ENCODE peak calls at places on chromosomes 5 and 9, in nine cellular contexts. C, P, Q, A, S, H, L, M and D are unnamed samples.

GRCh38 chr5:17732351-17732923 is 98.2 kb downstream of the TAF11L14 start:
- DNase-seq in C (peak; percentile 57), P (no peak), Q (no peak), A (no peak), S (no peak), H (no peak), L (no peak), M (no peak), D (no peak)

GRCh38 chr9:19512432-19512831 is 103.6 kb downstream of the ACER2 start:
- DNase-seq in C (no peak), P (no peak), Q (no peak), A (no peak), S (no peak), H (no peak), L (no peak), M (no peak), D (no peak)

GRCh38 chr5:10307206-10308148 is at the start of gene CMBL:
- DNase-seq in C (peak; percentile 82), P (no peak), Q (peak; percentile 80), A (peak; percentile 69), S (no peak), H (peak; percentile 71), L (peak; percentile 68), M (peak; percentile 37), D (peak; percentile 76)

GRCh38 chr9:90925581-90926257 is 124.1 kb downstream of the SYK start:
- DNase-seq in C (peak; percentile 56), P (peak; percentile 73), Q (no peak), A (no peak), S (no peak), H (no peak), L (no peak), M (no peak), D (peak; percentile 90)

GRCh38 chr5:178542455-178542854 is 47.7 kb downstream of the COL23A1 start:
- DNase-seq in C (no peak), P (no peak), Q (no peak), A (no peak), S (no peak), H (no peak), L (no peak), M (peak; percentile 83), D (no peak)

GRCh38 chr9:124384210-124384609 is 31.0 kb downstream of the PSMB7 start:
- DNase-seq in C (no peak), P (no peak), Q (no peak), A (no peak), S (no peak), H (no peak), L (no peak), M (no peak), D (no peak)

GRCh38 chr9:91760906-91761305 is 189.1 kb downstream of the ROR2 start:
- DNase-seq in C (no peak), P (no peak), Q (no peak), A (no peak), S (no peak), H (no peak), L (no peak), M (no peak), D (no peak)

GRCh38 chr5:109533847-109534272 is 124.1 kb upstream of the PJA2 start:
- DNase-seq in C (no peak), P (no peak), Q (peak; percentile 8), A (no peak), S (no peak), H (no peak), L (no peak), M (no peak), D (no peak)

GRCh38 chr5:73314395-73315195 is 134.0 kb downstream of the FOXD1 start:
- DNase-seq in C (peak; percentile 54), P (no peak), Q (no peak), A (no peak), S (no peak), H (no peak), L (no peak), M (no peak), D (no peak)

GRCh38 chr5:73307645-73308346 is 134.8 kb downstream of the TMEM174 start:
- DNase-seq in C (no peak), P (no peak), Q (no peak), A (no peak), S (no peak), H (no peak), L (no peak), M (no peak), D (no peak)

GRCh38 chr5:73311291-73312110 is 137.1 kb downstream of the FOXD1 start:
- DNase-seq in C (peak; percentile 89), P (no peak), Q (no peak), A (no peak), S (no peak), H (no peak), L (no peak), M (no peak), D (peak; percentile 69)

GRCh38 chr5:73312872-73313510 is 135.6 kb downstream of the FOXD1 start:
- DNase-seq in C (no peak), P (no peak), Q (no peak), A (no peak), S (no peak), H (no peak), L (no peak), M (no peak), D (no peak)

GRCh38 chr5:73312146-73312871 is 136.3 kb downstream of the FOXD1 start:
- DNase-seq in C (no peak), P (peak; percentile 26), Q (no peak), A (no peak), S (no peak), H (peak; percentile 53), L (no peak), M (no peak), D (peak; percentile 72)
- H3K4me3 ChIP-seq in C (no peak overlapping the region), P (no peak overlapping the region), Q (no peak overlapping the region), A (no peak overlapping the region), S (peak overlapping the region; percentile 62), H (no peak overlapping the region), L (no peak overlapping the region), M (no peak overlapping the region), D (no peak overlapping the region)

DNA sequence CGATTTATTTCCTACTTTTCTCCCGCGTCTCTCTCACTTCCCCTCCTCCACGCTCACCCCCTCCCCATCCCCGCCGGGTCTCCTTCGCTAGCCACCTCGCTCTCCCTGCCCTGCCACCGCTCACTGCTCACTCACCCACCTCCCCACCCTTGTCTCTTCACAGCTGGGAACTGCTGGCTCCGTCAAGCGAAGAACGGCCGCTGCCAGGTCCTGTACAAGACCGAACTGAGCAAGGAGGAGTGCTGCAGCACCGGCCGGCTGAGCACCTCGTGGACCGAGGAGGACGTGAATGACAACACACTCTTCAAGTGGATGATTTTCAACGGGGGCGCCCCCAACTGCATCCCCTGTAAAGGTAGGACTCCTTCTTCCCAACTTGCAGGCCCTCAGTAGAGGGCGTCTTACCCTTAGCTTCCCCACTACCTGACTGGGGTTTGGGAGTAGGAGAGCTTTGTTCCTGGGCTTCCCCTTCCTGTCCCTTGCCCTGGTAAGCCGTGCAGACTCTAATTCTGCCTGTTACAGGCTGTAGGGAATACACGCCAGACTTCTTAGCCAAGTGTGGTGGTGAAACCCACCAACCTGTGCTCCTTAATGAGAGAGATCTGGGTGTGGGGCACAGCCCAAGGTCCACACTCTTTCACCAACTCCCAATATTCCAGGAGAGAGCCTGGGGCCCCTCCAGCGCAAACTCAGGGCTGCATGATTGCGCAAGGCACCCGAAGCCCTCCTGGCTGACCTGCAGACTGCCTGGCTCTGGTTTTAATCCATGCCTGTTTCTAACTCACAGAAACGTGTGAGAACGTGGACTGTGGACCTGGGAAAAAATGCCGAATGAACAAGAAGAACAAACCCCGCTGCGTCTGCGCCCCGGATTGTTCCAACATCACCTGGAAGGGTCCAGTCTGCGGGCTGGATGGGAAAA is 2.5 kb downstream of the FST start:
- DNase-seq in C (peak; percentile 60), P (no peak), Q (peak; percentile 26), A (peak; percentile 75), S (peak; percentile 74), H (peak; percentile 29), L (peak; percentile 25), M (peak; percentile 40), D (peak; percentile 63)
- TF ChIP-seq CTCF in C (peak; percentile 47), P (peak; percentile 39), Q (peak; percentile 53), A (no peak), S (no peak), H (no peak), L (no peak), M (peak; percentile 53), D (peak; percentile 39)

GRCh38 chr5:139404484-139404840 is 573 bp upstream of the SPATA24 start:
- DNase-seq in C (no peak), P (no peak), Q (no peak), A (no peak), S (no peak), H (no peak), L (no peak), M (no peak), D (no peak)
- H3K4me3 ChIP-seq in C (peak overlapping the region; percentile 69), P (peak overlapping the region; percentile 56), Q (peak overlapping the region; percentile 57), A (peak overlapping the region; percentile 53), S (peak overlapping the region; percentile 77), H (peak overlapping the region; percentile 75), L (peak overlapping the region; percentile 54), M (peak overlapping the region; percentile 36), D (peak overlapping the region; percentile 69)

GRCh38 chr9:129108083-129108804 is 2.3 kb downstream of the CRAT start:
- DNase-seq in C (no peak), P (no peak), Q (no peak), A (no peak), S (no peak), H (no peak), L (no peak), M (no peak), D (no peak)

GRCh38 chr9:129110740-129111142 is at the start of gene CRAT:
- DNase-seq in C (peak; percentile 97), P (peak; percentile 42), Q (peak; percentile 100), A (peak; percentile 99), S (peak; percentile 98), H (peak; percentile 97), L (peak; percentile 99), M (peak; percentile 96), D (peak; percentile 98)

GRCh38 chr9:129108805-129109370 is 1.7 kb downstream of the CRAT start:
- DNase-seq in C (no peak), P (no peak), Q (no peak), A (no peak), S (no peak), H (no peak), L (peak; percentile 76), M (no peak), D (no peak)

GRCh38 chr9:129109952-129110739 is 447 bp downstream of the CRAT start:
- DNase-seq in C (no peak), P (no peak), Q (no peak), A (peak; percentile 74), S (peak; percentile 85), H (peak; percentile 18), L (peak; percentile 59), M (peak; percentile 19), D (peak; percentile 60)

GRCh38 chr9:129109504-129109903 is 1.1 kb downstream of the CRAT start:
- DNase-seq in C (peak; percentile 47), P (no peak), Q (no peak), A (peak; percentile 86), S (no peak), H (peak; percentile 29), L (peak; percentile 46), M (no peak), D (peak; percentile 55)
- TF ChIP-seq CTCF in C (no peak), P (no peak), Q (no peak), A (no peak), S (no peak), H (no peak), L (no peak), M (no peak), D (no peak)

DNA sequence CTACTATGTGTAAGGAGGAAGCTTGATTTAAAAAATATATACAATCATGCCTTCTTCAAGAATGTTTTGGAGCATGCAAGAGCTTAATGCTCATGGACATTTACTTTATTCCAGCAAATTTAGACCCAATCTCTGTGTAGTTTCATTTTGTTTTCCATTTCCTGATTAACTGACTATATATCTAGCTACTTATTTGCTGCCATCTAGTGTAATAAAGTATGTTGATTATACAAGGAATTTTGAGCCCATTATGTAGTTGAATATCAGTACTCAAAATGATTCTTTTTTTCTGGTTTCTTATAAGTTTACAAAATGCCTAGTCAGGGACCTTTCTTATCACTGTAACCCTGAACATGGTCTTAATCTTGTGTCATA is 100.0 kb upstream of the CCDC152 start:
- DNase-seq in C (peak; percentile 24), P (no peak), Q (no peak), A (no peak), S (no peak), H (no peak), L (no peak), M (no peak), D (peak; percentile 20)
- H3K4me3 ChIP-seq in C (peak overlapping the region; percentile 2), P (no peak overlapping the region), Q (peak overlapping the region; percentile 14), A (no peak overlapping the region), S (no peak overlapping the region), H (no peak overlapping the region), L (no peak overlapping the region), M (no peak overlapping the region), D (no peak overlapping the region)